ENCODE peak calls at places on chromosomes 7 and 10, in ten cellular contexts. V is activated T-helper 1 cell treated with anti-CD3 and anti-CD28 coated beads, Interleukin-12 subunit alpha, Interleukin-12 subunit beta, Interleukin-2, Interleukin-4 antibody, amounts not matched to agents 30 ng/mL and 10 ng/mL and 1 ng/mL, durations not matched to agents 14 hours and 24 hours and 36 hours; O is iPS DF 19.7; Y is NCI-H2081; D is coronary artery; S is adrenal gland; Z is stimulated activated CD4-positive, alpha-beta T cell treated with anti-CD3 and anti-CD28 coated beads, Interleukin-2, amount 100 ng/mL, for 24 hours; I is type B pancreatic cell; N is naive thymus-derived CD8-positive, alpha-beta T cell; L is BJ. T is an unnamed sample.

GRCh38 chr7:101066141-101066857 is 19.0 kb upstream of the TRIM56 start:
- DNase-seq in V (no peak), O (no peak), Y (no peak), D (no peak), S (no peak), Z (no peak), I (no peak), N (no peak), L (no peak), T (no peak)

GRCh38 chr7:28855538-28856217 is 102.5 kb downstream of the TRIL start:
- DNase-seq in V (no peak), O (no peak), Y (no peak), D (no peak), S (no peak), Z (no peak), I (no peak), N (no peak), L (peak; percentile 69), T (no peak)

GRCh38 chr10:21285742-21286311 is 239.7 kb downstream of the SKIDA1 start:
- DNase-seq in V (no peak), O (no peak), Y (no peak), D (no peak), S (no peak), Z (no peak), I (no peak), N (no peak), L (no peak), T (no peak)

GRCh38 chr7:78746261-78746660 is 707.2 kb downstream of the MAGI2 start:
- DNase-seq in V (no peak), O (no peak), Y (no peak), D (no peak), S (no peak), Z (no peak), I (no peak), N (no peak), L (no peak), T (no peak)

GRCh38 chr10:112654794-112655193 is 207.8 kb downstream of the VTI1A start:
- DNase-seq in V (no peak), O (no peak), Y (no peak), D (no peak), S (no peak), Z (no peak), I (no peak), N (no peak), L (no peak), T (no peak)

GRCh38 chr7:150631084-150631824 is 931 bp downstream of the GIMAP6 start:
- DNase-seq in V (peak; percentile 65), O (no peak), Y (no peak), D (no peak), S (no peak), Z (peak; percentile 60), I (no peak), N (peak; percentile 24), L (no peak), T (no peak)

GRCh38 chr10:97127960-97128850 is 57.6 kb downstream of the SLIT1 start:
- DNase-seq in V (no peak), O (no peak), Y (no peak), D (no peak), S (no peak), Z (no peak), I (no peak), N (no peak), L (no peak), T (no peak)

GRCh38 chr7:110534241-110534931 is 556.5 kb upstream of the LRRN3 start:
- DNase-seq in V (no peak), O (no peak), Y (peak; percentile 27), D (no peak), S (no peak), Z (no peak), I (no peak), N (no peak), L (no peak), T (no peak)

GRCh38 chr10:130212736-130213135 is 76.5 kb downstream of the GLRX3 start:
- DNase-seq in V (no peak), O (no peak), Y (no peak), D (no peak), S (no peak), Z (no peak), I (no peak), N (no peak), L (no peak), T (no peak)

GRCh38 chr10:43199088-43199683 is 60.9 kb downstream of the CSGALNACT2 start:
- DNase-seq in V (no peak), O (no peak), Y (no peak), D (no peak), S (no peak), Z (no peak), I (peak; percentile 60), N (no peak), L (no peak), T (no peak)

GRCh38 chr10:7788640-7789335 is 811 bp downstream of the ATP5F1C start:
- DNase-seq in V (peak; percentile 13), O (no peak), Y (peak; percentile 26), D (no peak), S (no peak), Z (peak; percentile 29), I (no peak), N (peak; percentile 9), L (no peak), T (peak; percentile 16)

GRCh38 chr10:43211030-43211429 is 55.8 kb downstream of the RASGEF1A start:
- DNase-seq in V (no peak), O (no peak), Y (no peak), D (no peak), S (no peak), Z (no peak), I (no peak), N (no peak), L (no peak), T (no peak)

GRCh38 chr10:4770766-4771553 is 55.0 kb upstream of the AKR1E2 start:
- DNase-seq in V (no peak), O (no peak), Y (peak; percentile 0), D (no peak), S (no peak), Z (no peak), I (no peak), N (no peak), L (peak; percentile 94), T (no peak)

GRCh38 chr10:101658910-101659309 is 36.1 kb downstream of the FBXW4 start:
- DNase-seq in V (no peak), O (no peak), Y (no peak), D (no peak), S (no peak), Z (no peak), I (no peak), N (no peak), L (no peak), T (no peak)

GRCh38 chr10:15427836-15428414 is 56.8 kb upstream of the FAM171A1 start:
- DNase-seq in V (no peak), O (no peak), Y (peak; percentile 13), D (no peak), S (no peak), Z (no peak), I (no peak), N (no peak), L (peak; percentile 12), T (no peak)

GRCh38 chr7:139679731-139680594 is 97.8 kb downstream of the HIPK2 start:
- DNase-seq in V (no peak), O (no peak), Y (no peak), D (no peak), S (no peak), Z (no peak), I (no peak), N (no peak), L (no peak), T (no peak)

GRCh38 chr10:104081998-104082397 is 3.7 kb downstream of the COL17A1 start:
- DNase-seq in V (no peak), O (no peak), Y (no peak), D (no peak), S (no peak), Z (no peak), I (no peak), N (no peak), L (no peak), T (no peak)

GRCh38 chr10:14653271-14654161 is 121.2 kb downstream of the FAM107B start:
- DNase-seq in V (no peak), O (no peak), Y (no peak), D (no peak), S (peak; percentile 49), Z (no peak), I (no peak), N (no peak), L (peak; percentile 74), T (peak; percentile 52)

GRCh38 chr7:81833401-81833800 is 63.6 kb upstream of the HGF start:
- DNase-seq in V (no peak), O (no peak), Y (no peak), D (no peak), S (no peak), Z (no peak), I (no peak), N (no peak), L (peak; percentile 31), T (no peak)

GRCh38 chr10:44033008-44033407 is 351.9 kb downstream of the CXCL12 start:
- DNase-seq in V (no peak), O (no peak), Y (no peak), D (no peak), S (no peak), Z (no peak), I (no peak), N (no peak), L (no peak), T (no peak)

GRCh38 chr7:140416560-140416959 is 12.7 kb downstream of the RAB19 start:
- DNase-seq in V (no peak), O (no peak), Y (peak; percentile 17), D (no peak), S (no peak), Z (no peak), I (no peak), N (no peak), L (no peak), T (no peak)

GRCh38 chr7:5824297-5824610 is 42.8 kb upstream of the RNF216 start:
- DNase-seq in V (peak; percentile 31), O (no peak), Y (no peak), D (no peak), S (no peak), Z (peak; percentile 48), I (no peak), N (peak; percentile 64), L (no peak), T (peak; percentile 76)

GRCh38 chr10:116385994-116386809 is 41.4 kb upstream of the PNLIPRP3 start:
- DNase-seq in V (no peak), O (no peak), Y (peak; percentile 15), D (no peak), S (no peak), Z (no peak), I (no peak), N (no peak), L (no peak), T (no peak)

GRCh38 chr7:28062197-28062988 is 118.2 kb downstream of the JAZF1 start:
- DNase-seq in V (no peak), O (peak; percentile 54), Y (peak; percentile 69), D (no peak), S (peak; percentile 79), Z (peak; percentile 74), I (no peak), N (no peak), L (no peak), T (peak; percentile 50)

GRCh38 chr7:70072220-70072619 is 473.9 kb downstream of the AUTS2 start:
- DNase-seq in V (no peak), O (no peak), Y (peak; percentile 34), D (no peak), S (peak; percentile 28), Z (no peak), I (no peak), N (no peak), L (no peak), T (no peak)

GRCh38 chr7:157930441-157930840 is 593.6 kb downstream of the DNAJB6 start:
- DNase-seq in V (no peak), O (no peak), Y (peak; percentile 68), D (peak; percentile 46), S (no peak), Z (no peak), I (no peak), N (no peak), L (no peak), T (no peak)

GRCh38 chr7:149871576-149871975 is 2.2 kb upstream of the ATP6V0E2 start:
- DNase-seq in V (no peak), O (no peak), Y (no peak), D (no peak), S (no peak), Z (no peak), I (no peak), N (no peak), L (no peak), T (no peak)

T was measured in CD8-positive, alpha-beta memory T cell.